ENCODE peak calls at places on chromosome 21, in ten cellular contexts. P, H, T, J, A, Z, N, X, B and D are unnamed samples.

GRCh38 chr21:46603228-46603627 is 1.7 kb downstream of the S100B start:
- DNase-seq in P (no peak), H (no peak), T (no peak), J (no peak), A (no peak), Z (no peak), N (no peak), X (no peak), B (peak), D (peak)

GRCh38 chr21:33939224-33939623 is 23.6 kb upstream of the ATP5PO start:
- DNase-seq in P (no peak), H (no peak), T (no peak), J (no peak), A (no peak), Z (no peak), N (no peak), X (no peak), B (no peak), D (no peak)

GRCh38 chr21:41606706-41607105 is 98.7 kb upstream of the TMPRSS2 start:
- DNase-seq in P (no peak), H (no peak), T (no peak), J (no peak), A (no peak), Z (no peak), N (no peak), X (peak), B (no peak), D (no peak)

GRCh38 chr21:18840239-18840638 is 436.7 kb upstream of the TMPRSS15 start:
- DNase-seq in P (no peak), H (no peak), T (no peak), J (peak), A (no peak), Z (no peak), N (no peak), X (no peak), B (no peak), D (no peak)

GRCh38 chr21:45534591-45535331 is 7.5 kb downstream of the SLC19A1 start:
- DNase-seq in P (no peak), H (no peak), T (no peak), J (no peak), A (peak), Z (no peak), N (no peak), X (peak), B (peak), D (no peak)

GRCh38 chr21:16775056-16775455 is 737.8 kb upstream of the CXADR start:
- DNase-seq in P (no peak), H (no peak), T (no peak), J (no peak), A (no peak), Z (no peak), N (no peak), X (no peak), B (no peak), D (no peak)

GRCh38 chr21:44737706-44738354 is 26.5 kb upstream of the TSPEAR start:
- DNase-seq in P (no peak), H (no peak), T (peak), J (no peak), A (no peak), Z (no peak), N (peak), X (peak), B (peak), D (no peak)

GRCh38 chr21:41152149-41152548 is 15.8 kb upstream of the BACE2 start:
- DNase-seq in P (no peak), H (no peak), T (no peak), J (no peak), A (no peak), Z (no peak), N (no peak), X (no peak), B (no peak), D (no peak)

GRCh38 chr21:44816761-44817505 is 929 bp downstream of the SUMO3 start:
- DNase-seq in P (no peak), H (no peak), T (no peak), J (no peak), A (no peak), Z (no peak), N (no peak), X (no peak), B (no peak), D (no peak)

GRCh38 chr21:27695246-27695645 is 728.4 kb upstream of the ADAMTS5 start:
- DNase-seq in P (no peak), H (no peak), T (no peak), J (no peak), A (no peak), Z (no peak), N (no peak), X (no peak), B (no peak), D (no peak)

GRCh38 chr21:26115899-26116298 is 54.7 kb downstream of the APP start:
- DNase-seq in P (no peak), H (no peak), T (peak), J (no peak), A (no peak), Z (no peak), N (peak), X (no peak), B (no peak), D (no peak)

GRCh38 chr21:20396798-20397197 is 601.4 kb upstream of the NCAM2 start:
- DNase-seq in P (no peak), H (no peak), T (no peak), J (no peak), A (no peak), Z (no peak), N (no peak), X (no peak), B (no peak), D (no peak)

GRCh38 chr21:43603230-43603626 is 56.1 kb downstream of the HSF2BP start:
- DNase-seq in P (no peak), H (no peak), T (no peak), J (no peak), A (no peak), Z (no peak), N (no peak), X (no peak), B (no peak), D (no peak)